ENCODE peak calls at places on chromosomes 5 and 9, in four cellular contexts. Y is ovary, S is fibroblast of lung, F is left ventricle myocardium inferior. N is an unnamed sample.

GRCh38 chr9:129401623-129402340 is 219.1 kb downstream of the C9orf50 start:
- DNase-seq in Y (peak; percentile 57), S (no peak), F (peak; percentile 35), N (no peak)

GRCh38 chr9:127346584-127346983 is 50.4 kb upstream of the SLC2A8 start:
- DNase-seq in Y (no peak), S (no peak), F (no peak), N (no peak)

GRCh38 chr5:139402561-139403158 is 1.2 kb downstream of the SPATA24 start:
- DNase-seq in Y (no peak), S (no peak), F (no peak), N (peak; percentile 63)

GRCh38 chr5:91269198-91269597 is 113.9 kb downstream of the ARRDC3 start:
- DNase-seq in Y (no peak), S (no peak), F (no peak), N (no peak)

GRCh38 chr5:144072518-144072927 is 97.9 kb downstream of the YIPF5 start:
- DNase-seq in Y (no peak), S (peak; percentile 82), F (no peak), N (no peak)

GRCh38 chr9:107020040-107020530 is 157.1 kb downstream of the ZNF462 start:
- DNase-seq in Y (no peak), S (peak; percentile 98), F (no peak), N (peak; percentile 72)

GRCh38 chr5:146130440-146131045 is 25.2 kb upstream of the PLAC8L1 start:
- DNase-seq in Y (no peak), S (peak; percentile 27), F (no peak), N (no peak)

GRCh38 chr9:137326436-137327060 is 24.5 kb upstream of the NRARP start:
- DNase-seq in Y (no peak), S (no peak), F (no peak), N (no peak)

GRCh38 chr9:106704056-106704625 is 158.8 kb upstream of the ZNF462 start:
- DNase-seq in Y (no peak), S (peak; percentile 39), F (no peak), N (no peak)

GRCh38 chr9:129245276-129245675 is 67.2 kb upstream of the IER5L start:
- DNase-seq in Y (peak; percentile 30), S (peak; percentile 56), F (peak; percentile 13), N (no peak)

GRCh38 chr9:78297672-78297961 is 692 bp downstream of the PSAT1 start:
- DNase-seq in Y (no peak), S (no peak), F (no peak), N (peak; percentile 74)

GRCh38 chr9:95521699-95522098 is 4.9 kb upstream of the PTCH1 start:
- DNase-seq in Y (no peak), S (no peak), F (no peak), N (no peak)

GRCh38 chr5:78361226-78361993 is 993 bp downstream of the SCAMP1 start:
- DNase-seq in Y (peak; percentile 47), S (peak; percentile 75), F (peak; percentile 28), N (peak; percentile 67)

GRCh38 chr5:104400941-104401340 is 838.4 kb upstream of the NUDT12 start:
- DNase-seq in Y (no peak), S (no peak), F (no peak), N (no peak)

GRCh38 chr9:14417230-14417629 is 103.3 kb upstream of the NFIB start:
- DNase-seq in Y (no peak), S (peak; percentile 62), F (no peak), N (no peak)

GRCh38 chr9:95757483-95757882 is 118.0 kb upstream of the ERCC6L2 start:
- DNase-seq in Y (no peak), S (no peak), F (no peak), N (no peak)

GRCh38 chr5:172565931-172566665 is 75.0 kb upstream of the NEURL1B start:
- DNase-seq in Y (no peak), S (no peak), F (no peak), N (no peak)
- H3K4me3 ChIP-seq in Y (no peak overlapping the region), S (no peak overlapping the region), F (no peak overlapping the region), N (no peak overlapping the region)

GRCh38 chr9:4229252-4229651 is 70.6 kb downstream of the GLIS3 start:
- DNase-seq in Y (no peak), S (no peak), F (no peak), N (no peak)

GRCh38 chr9:4228142-4228541 is 71.7 kb downstream of the GLIS3 start:
- DNase-seq in Y (no peak), S (no peak), F (no peak), N (no peak)

GRCh38 chr9:4226331-4227250 is 73.3 kb downstream of the GLIS3 start:
- DNase-seq in Y (no peak), S (peak; percentile 46), F (no peak), N (no peak)

GRCh38 chr9:4225291-4226119 is 74.4 kb downstream of the GLIS3 start:
- DNase-seq in Y (no peak), S (peak; percentile 99), F (no peak), N (no peak)

GRCh38 chr9:4228606-4229005 is 71.3 kb downstream of the GLIS3 start:
- DNase-seq in Y (no peak), S (peak; percentile 33), F (no peak), N (peak; percentile 20)
- H3K4me1 ChIP-seq in Y (peaks cover 1% of the 10 kb centered on the region), S (peaks cover 8% of the 10 kb centered on the region), F (peaks cover 3% of the 10 kb centered on the region), N (no peaks in the 10 kb centered on the region)

DNA sequence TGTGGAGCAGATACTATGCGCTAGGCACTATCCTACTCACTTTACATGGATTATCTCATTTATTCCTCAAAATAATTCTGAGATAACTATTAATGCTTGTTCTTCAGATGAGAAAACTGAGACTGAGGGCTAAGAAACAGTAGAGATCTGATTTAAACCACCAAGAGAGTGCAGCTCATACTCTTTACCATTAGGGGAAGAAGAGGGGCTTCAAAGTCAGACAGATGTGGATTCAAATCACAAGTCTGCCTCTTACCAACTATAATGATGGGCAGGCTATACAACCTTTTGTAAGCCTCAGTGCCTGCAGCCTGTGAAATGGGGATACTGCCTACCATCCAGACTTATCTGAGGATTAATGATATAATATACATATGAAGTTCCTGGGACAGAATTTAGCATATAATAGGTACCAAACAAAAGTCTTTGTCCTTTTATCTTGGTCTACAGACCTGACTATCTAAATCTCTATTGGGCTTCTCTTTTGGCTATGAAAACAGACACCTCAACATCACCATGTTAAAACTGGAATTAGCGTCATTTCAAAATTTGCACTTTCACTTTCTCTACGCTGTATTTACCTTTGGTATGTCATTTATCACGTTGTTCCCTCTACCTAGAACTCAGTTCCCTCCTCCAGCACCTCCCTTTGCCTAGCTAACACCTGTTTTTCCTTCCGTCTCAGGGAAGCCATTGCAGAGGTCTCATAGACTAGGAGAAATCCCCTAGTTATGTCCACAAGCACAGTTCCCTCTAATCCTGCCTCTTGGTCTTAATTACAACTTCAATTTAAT is 13.8 kb upstream of the TMEM267 start:
- DNase-seq in Y (no peak), S (no peak), F (no peak), N (no peak)
- H3K4me3 ChIP-seq in Y (no peak overlapping the region), S (no peak overlapping the region), F (no peak overlapping the region), N (no peak overlapping the region)

DNA sequence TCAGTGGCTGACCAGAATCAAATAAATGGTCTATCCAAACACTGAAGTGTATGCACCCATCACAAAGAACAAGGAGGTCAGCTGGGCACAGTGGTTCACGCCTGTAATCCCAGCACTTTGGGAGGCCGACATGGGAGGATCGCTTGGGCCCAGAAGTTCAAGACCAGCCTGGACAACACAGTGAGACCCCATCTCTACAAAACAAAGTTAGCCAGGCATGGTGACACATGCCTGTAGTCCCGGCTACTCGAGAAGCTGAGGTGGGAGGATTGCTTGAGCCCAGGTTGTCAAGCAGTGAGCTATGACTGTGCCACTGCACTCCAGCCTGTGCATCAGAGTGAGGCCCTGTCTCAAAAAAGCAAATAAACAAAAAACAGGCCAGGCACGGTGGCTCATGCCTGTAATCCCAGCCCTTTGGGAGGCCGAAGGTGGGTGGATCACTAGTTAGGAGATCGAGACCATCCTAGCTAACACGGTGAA is 40.5 kb downstream of the SEMA4D start:
- DNase-seq in Y (no peak), S (no peak), F (no peak), N (no peak)
- H3K4me1 ChIP-seq in Y (no peaks in the 10 kb centered on the region), S (no peaks in the 10 kb centered on the region), F (no peaks in the 10 kb centered on the region), N (no peaks in the 10 kb centered on the region)

DNA sequence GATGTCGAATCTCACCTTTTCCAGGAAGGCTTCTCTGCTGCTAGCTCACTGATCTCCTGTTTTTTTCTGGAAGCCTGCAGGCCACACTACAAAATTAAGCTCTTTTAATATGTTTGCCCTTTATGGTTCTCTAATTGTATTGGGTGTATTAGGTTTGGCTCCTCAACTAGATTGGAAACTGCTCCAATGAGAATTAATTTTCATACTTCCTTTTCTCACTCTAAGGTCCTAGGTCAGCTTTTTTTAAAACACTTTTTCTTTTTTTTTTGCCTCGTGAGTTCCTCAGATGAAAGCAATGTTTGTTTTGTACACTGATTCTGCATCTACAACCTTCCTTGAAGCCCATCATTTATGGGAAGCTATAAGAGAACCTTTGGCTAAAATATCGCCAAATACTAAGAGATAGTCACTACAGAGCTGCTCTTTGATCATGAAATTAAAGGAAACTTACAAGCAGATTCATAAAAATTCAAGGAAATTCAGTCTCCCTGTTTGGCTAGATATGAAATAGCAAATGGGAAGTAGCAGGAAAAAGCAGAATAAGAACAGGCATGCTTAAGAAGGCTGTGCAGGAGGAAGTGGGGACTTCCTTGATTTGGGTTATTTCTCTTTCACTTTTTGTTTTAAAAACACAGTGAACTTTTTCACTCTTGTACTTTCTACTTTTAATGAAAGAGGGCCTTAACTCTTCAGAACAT is 55.2 kb upstream of the FYB1 start:
- DNase-seq in Y (no peak), S (no peak), F (no peak), N (no peak)
- H3K4me3 ChIP-seq in Y (no peak overlapping the region), S (no peak overlapping the region), F (peak overlapping the region; percentile 31), N (no peak overlapping the region)

DNA sequence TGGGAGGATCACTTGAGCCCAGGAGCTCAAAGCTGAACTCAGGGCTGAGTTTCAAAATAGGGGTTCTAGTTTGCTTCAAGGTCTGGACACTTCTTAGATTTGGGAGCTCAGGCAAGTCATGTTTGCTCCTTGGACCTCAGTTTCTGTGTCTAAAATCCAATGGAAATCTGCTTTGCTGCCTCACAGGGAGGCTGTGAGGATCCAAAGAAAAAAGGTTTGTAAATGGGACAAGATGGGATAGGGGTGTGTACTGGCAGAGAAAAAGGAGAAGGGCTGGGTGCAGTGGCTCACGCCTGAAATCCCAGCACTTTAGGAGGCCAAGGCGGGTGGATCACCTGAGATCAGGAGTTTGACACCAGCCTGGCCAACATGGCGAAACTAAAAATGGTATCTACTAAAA is 39.6 kb upstream of the SH3PXD2B start:
- DNase-seq in Y (no peak), S (no peak), F (no peak), N (no peak)
- H3K4me1 ChIP-seq in Y (peaks cover 8% of the 10 kb centered on the region), S (no peaks in the 10 kb centered on the region), F (peaks cover 53% of the 10 kb centered on the region), N (peaks cover 13% of the 10 kb centered on the region)

DNA sequence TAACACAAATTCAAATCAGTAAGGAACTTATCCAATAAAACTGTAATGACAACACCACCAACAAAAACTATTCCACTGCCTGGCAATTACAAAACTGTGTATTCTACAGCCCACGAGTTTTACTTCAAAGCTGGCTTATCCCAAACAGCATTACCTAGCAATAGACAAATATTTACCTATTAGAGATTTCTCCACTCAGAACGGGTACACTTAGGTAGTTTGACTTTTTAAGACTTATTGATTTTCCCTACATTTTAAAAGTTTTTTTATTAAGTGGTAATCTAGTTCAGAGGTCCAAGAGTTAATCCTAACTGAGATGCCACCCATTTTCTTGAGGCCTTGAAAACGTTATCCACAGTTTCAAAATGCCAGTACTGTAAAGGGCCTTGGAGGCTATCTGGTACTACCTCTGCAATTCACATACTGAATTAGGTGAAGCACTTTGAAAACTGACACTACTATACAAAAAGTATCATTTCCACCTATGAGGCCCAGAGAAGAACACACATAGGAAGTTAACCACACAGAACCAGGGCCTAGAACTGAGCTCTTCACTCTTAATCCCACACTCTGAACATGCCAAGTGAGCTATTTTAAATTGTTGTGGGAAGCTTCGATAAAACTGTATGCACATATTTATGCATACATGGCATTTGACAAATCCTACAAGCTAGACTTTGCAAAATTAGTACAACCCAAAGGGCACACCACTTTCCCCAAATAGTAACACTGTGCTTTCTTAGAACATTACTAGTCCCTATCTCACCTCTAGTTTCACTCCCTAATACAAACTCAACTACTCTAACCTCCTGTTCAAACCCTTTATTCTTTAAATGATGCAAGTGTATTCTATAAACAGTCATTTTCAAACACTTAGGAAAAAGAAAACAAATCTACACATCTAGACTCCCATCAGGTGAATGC is 2.1 kb downstream of the NADK2 start:
- DNase-seq in Y (no peak), S (no peak), F (no peak), N (no peak)
- H3K4me3 ChIP-seq in Y (peak overlapping the region; percentile 59), S (peak overlapping the region; percentile 79), F (peak overlapping the region; percentile 95), N (peak overlapping the region; percentile 68)